ENCODE peak calls at places on chromosomes 12 and 14, in six cellular contexts. One of them, this sample, is unnamed. For H3K9me3, the result is how much of the 10 kb centered on the place peaks cover.

GRCh38 chr14:23364604-23365352 is at the start of gene EFS:
- DNase-seq in GM12878: no peak
- DNase-seq in CD4-positive, CD25-positive, alpha-beta regulatory T cell: no peak
- DNase-seq in tibial nerve: no peak
- DNase-seq in cardiac muscle cell: no peak
- DNase-seq in upper lobe of right lung: no peak
- DNase-seq in this sample: no peak

GRCh38 chr12:121038861-121039654 is at the start of gene OASL:
- DNase-seq in GM12878: peak
- DNase-seq in CD4-positive, CD25-positive, alpha-beta regulatory T cell: peak
- DNase-seq in tibial nerve: peak
- DNase-seq in cardiac muscle cell: no peak
- DNase-seq in upper lobe of right lung: peak
- DNase-seq in this sample: peak

GRCh38 chr12:13941258-13942249 is 39.8 kb downstream of the GRIN2B start:
- DNase-seq in GM12878: no peak
- DNase-seq in CD4-positive, CD25-positive, alpha-beta regulatory T cell: peak
- DNase-seq in tibial nerve: peak
- DNase-seq in cardiac muscle cell: peak
- DNase-seq in upper lobe of right lung: no peak
- DNase-seq in this sample: no peak

GRCh38 chr14:80269338-80269935 is 58.1 kb upstream of the DIO2 start:
- DNase-seq in GM12878: no peak
- DNase-seq in CD4-positive, CD25-positive, alpha-beta regulatory T cell: no peak
- DNase-seq in tibial nerve: no peak
- DNase-seq in cardiac muscle cell: no peak
- DNase-seq in upper lobe of right lung: no peak
- DNase-seq in this sample: no peak

GRCh38 chr12:116675339-116676107 is 62.3 kb downstream of the SPRING1 start:
- DNase-seq in GM12878: no peak
- DNase-seq in CD4-positive, CD25-positive, alpha-beta regulatory T cell: no peak
- DNase-seq in tibial nerve: no peak
- DNase-seq in cardiac muscle cell: no peak
- DNase-seq in upper lobe of right lung: peak
- DNase-seq in this sample: no peak

GRCh38 chr12:57726151-57726883 is 12.2 kb downstream of the AGAP2 start:
- DNase-seq in GM12878: no peak
- DNase-seq in CD4-positive, CD25-positive, alpha-beta regulatory T cell: no peak
- DNase-seq in tibial nerve: no peak
- DNase-seq in cardiac muscle cell: peak
- DNase-seq in upper lobe of right lung: peak
- DNase-seq in this sample: no peak

GRCh38 chr12:38289396-38289795 is 27.2 kb upstream of the ALG10B start:
- DNase-seq in GM12878: no peak
- DNase-seq in CD4-positive, CD25-positive, alpha-beta regulatory T cell: no peak
- DNase-seq in tibial nerve: no peak
- DNase-seq in cardiac muscle cell: no peak
- DNase-seq in upper lobe of right lung: no peak
- DNase-seq in this sample: no peak

GRCh38 chr12:68158427-68158826 is 1.1 kb downstream of the IFNG start:
- DNase-seq in GM12878: no peak
- DNase-seq in CD4-positive, CD25-positive, alpha-beta regulatory T cell: peak
- DNase-seq in tibial nerve: no peak
- DNase-seq in cardiac muscle cell: peak
- DNase-seq in upper lobe of right lung: no peak
- DNase-seq in this sample: no peak

GRCh38 chr12:30862486-30862885 is 64.1 kb upstream of the TSPAN11 start:
- DNase-seq in GM12878: no peak
- DNase-seq in CD4-positive, CD25-positive, alpha-beta regulatory T cell: no peak
- DNase-seq in tibial nerve: no peak
- DNase-seq in cardiac muscle cell: peak
- DNase-seq in upper lobe of right lung: no peak
- DNase-seq in this sample: no peak

GRCh38 chr12:80776706-80777105 is 60.0 kb downstream of the MYF5 start:
- DNase-seq in GM12878: no peak
- DNase-seq in CD4-positive, CD25-positive, alpha-beta regulatory T cell: no peak
- DNase-seq in tibial nerve: no peak
- DNase-seq in cardiac muscle cell: no peak
- DNase-seq in upper lobe of right lung: no peak
- DNase-seq in this sample: no peak

DNA sequence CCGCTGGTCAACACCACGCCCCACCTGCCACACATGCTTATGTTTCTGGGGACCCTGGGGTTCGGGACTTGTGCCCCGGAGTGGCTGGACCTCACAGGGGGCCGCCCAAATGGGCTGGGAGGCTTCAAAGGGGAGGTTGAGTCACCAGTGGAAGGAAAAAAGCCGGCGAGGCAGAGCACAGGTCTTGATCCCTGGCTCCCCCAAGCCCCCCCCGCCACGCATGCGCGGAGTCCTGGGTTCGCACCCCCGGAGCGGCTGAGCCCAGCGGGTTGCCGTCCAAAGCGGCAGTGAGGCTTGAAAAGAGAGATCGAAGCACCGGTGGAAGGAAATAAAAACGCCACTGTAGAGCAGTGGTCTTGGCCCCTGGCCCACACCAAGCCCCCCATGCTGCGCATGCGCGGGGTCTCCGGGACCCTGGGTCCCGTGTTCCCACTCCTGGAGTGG is 313.5 kb downstream of the ALG10 start:
- DNase-seq in GM12878: no peak
- DNase-seq in CD4-positive, CD25-positive, alpha-beta regulatory T cell: no peak
- DNase-seq in tibial nerve: no peak
- DNase-seq in cardiac muscle cell: no peak
- DNase-seq in upper lobe of right lung: no peak
- DNase-seq in this sample: no peak
- H3K9me3 ChIP-seq in GM12878: under half
- H3K9me3 ChIP-seq in CD4-positive, CD25-positive, alpha-beta regulatory T cell: half or more
- H3K9me3 ChIP-seq in tibial nerve: under half
- H3K9me3 ChIP-seq in cardiac muscle cell: under half
- H3K9me3 ChIP-seq in upper lobe of right lung: under half
- H3K9me3 ChIP-seq in this sample: under half

DNA sequence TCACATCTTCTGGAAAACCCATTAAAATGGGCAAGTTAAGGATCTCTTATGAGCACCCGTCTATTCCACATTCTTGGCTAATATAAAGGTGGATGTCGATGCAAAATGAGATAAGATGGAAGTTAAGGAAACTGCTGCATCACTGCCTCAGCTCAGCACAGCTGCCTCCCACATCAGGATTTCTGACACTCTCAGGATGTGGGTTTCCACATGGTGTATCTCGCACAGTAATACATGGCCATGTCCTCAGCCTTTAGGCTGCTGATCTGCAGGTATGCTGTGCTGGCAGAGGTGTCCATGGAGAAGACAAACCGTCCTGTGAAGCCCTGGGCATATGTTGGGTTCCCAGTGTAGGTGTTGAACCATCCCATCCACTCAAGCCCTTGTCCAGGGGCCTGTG is 1348.0 kb downstream of the TMEM121 start:
- DNase-seq in GM12878: no peak
- DNase-seq in CD4-positive, CD25-positive, alpha-beta regulatory T cell: no peak
- DNase-seq in tibial nerve: no peak
- DNase-seq in cardiac muscle cell: no peak
- DNase-seq in upper lobe of right lung: no peak
- DNase-seq in this sample: no peak
- H3K9me3 ChIP-seq in GM12878: under half
- H3K9me3 ChIP-seq in CD4-positive, CD25-positive, alpha-beta regulatory T cell: under half
- H3K9me3 ChIP-seq in tibial nerve: under half
- H3K9me3 ChIP-seq in cardiac muscle cell: under half
- H3K9me3 ChIP-seq in upper lobe of right lung: under half
- H3K9me3 ChIP-seq in this sample: under half

GRCh38 chr12:34601689-34602088 is 579.4 kb downstream of the ALG10 start:
- DNase-seq in GM12878: no peak
- DNase-seq in CD4-positive, CD25-positive, alpha-beta regulatory T cell: no peak
- DNase-seq in tibial nerve: no peak
- DNase-seq in cardiac muscle cell: no peak
- DNase-seq in upper lobe of right lung: peak
- DNase-seq in this sample: no peak
- H3K9me3 ChIP-seq in GM12878: under half
- H3K9me3 ChIP-seq in CD4-positive, CD25-positive, alpha-beta regulatory T cell: half or more
- H3K9me3 ChIP-seq in tibial nerve: under half
- H3K9me3 ChIP-seq in cardiac muscle cell: under half
- H3K9me3 ChIP-seq in upper lobe of right lung: under half
- H3K9me3 ChIP-seq in this sample: under half

GRCh38 chr14:31781578-31781977 is 220.4 kb downstream of the NUBPL start:
- DNase-seq in GM12878: no peak
- DNase-seq in CD4-positive, CD25-positive, alpha-beta regulatory T cell: peak
- DNase-seq in tibial nerve: no peak
- DNase-seq in cardiac muscle cell: no peak
- DNase-seq in upper lobe of right lung: no peak
- DNase-seq in this sample: no peak

GRCh38 chr14:31785574-31785973 is 224.4 kb downstream of the NUBPL start:
- DNase-seq in GM12878: no peak
- DNase-seq in CD4-positive, CD25-positive, alpha-beta regulatory T cell: no peak
- DNase-seq in tibial nerve: no peak
- DNase-seq in cardiac muscle cell: no peak
- DNase-seq in upper lobe of right lung: no peak
- DNase-seq in this sample: no peak

GRCh38 chr14:31788340-31788739 is 227.1 kb downstream of the NUBPL start:
- DNase-seq in GM12878: no peak
- DNase-seq in CD4-positive, CD25-positive, alpha-beta regulatory T cell: no peak
- DNase-seq in tibial nerve: no peak
- DNase-seq in cardiac muscle cell: no peak
- DNase-seq in upper lobe of right lung: no peak
- DNase-seq in this sample: no peak

GRCh38 chr14:31792726-31793125 is 231.5 kb downstream of the NUBPL start:
- DNase-seq in GM12878: no peak
- DNase-seq in CD4-positive, CD25-positive, alpha-beta regulatory T cell: no peak
- DNase-seq in tibial nerve: no peak
- DNase-seq in cardiac muscle cell: no peak
- DNase-seq in upper lobe of right lung: no peak
- DNase-seq in this sample: no peak

DNA sequence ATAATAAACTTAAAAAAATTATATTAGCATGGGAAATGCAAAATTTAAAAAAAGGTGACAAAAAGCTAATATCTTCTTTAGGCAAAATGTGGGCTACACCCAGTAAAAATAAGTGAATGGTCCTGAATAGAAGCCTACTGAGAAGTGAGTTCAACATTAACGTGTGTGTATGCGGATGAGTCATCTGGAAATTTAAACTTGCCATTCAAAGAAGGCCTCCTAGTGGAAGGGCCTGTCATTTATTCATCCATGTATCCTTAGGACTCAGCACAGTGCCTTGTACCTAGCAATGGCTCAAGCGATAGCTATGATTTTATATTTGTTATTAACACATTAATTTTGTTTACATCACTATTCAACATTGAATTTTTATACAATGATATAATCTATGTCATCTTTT is 226.2 kb downstream of the NUBPL start:
- DNase-seq in GM12878: no peak
- DNase-seq in CD4-positive, CD25-positive, alpha-beta regulatory T cell: no peak
- DNase-seq in tibial nerve: no peak
- DNase-seq in cardiac muscle cell: no peak
- DNase-seq in upper lobe of right lung: no peak
- DNase-seq in this sample: no peak
- H3K9me3 ChIP-seq in GM12878: under half
- H3K9me3 ChIP-seq in CD4-positive, CD25-positive, alpha-beta regulatory T cell: under half
- H3K9me3 ChIP-seq in tibial nerve: under half
- H3K9me3 ChIP-seq in cardiac muscle cell: under half
- H3K9me3 ChIP-seq in upper lobe of right lung: under half
- H3K9me3 ChIP-seq in this sample: under half

DNA sequence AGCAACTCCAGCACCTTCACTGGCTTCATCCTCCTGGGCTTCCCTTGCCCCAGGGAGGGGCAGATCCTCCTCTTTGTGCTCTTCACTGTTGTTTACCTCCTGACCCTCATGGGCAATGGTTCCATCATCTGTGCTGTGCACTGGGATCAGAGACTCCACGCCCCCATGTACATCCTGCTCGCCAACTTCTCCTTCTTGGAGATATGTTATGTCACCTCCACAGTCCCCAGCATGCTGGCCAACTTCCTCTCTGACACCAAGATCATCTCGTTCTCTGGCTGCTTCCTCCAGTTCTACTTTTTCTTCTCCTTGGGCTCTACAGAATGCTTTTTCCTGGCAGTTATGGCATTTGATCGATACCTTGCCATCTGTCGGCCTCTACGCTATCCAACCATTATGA is 6.8 kb downstream of the OR11G2 start:
- DNase-seq in GM12878: no peak
- DNase-seq in CD4-positive, CD25-positive, alpha-beta regulatory T cell: no peak
- DNase-seq in tibial nerve: no peak
- DNase-seq in cardiac muscle cell: no peak
- DNase-seq in upper lobe of right lung: peak
- DNase-seq in this sample: no peak
- H3K9me3 ChIP-seq in GM12878: under half
- H3K9me3 ChIP-seq in CD4-positive, CD25-positive, alpha-beta regulatory T cell: under half
- H3K9me3 ChIP-seq in tibial nerve: under half
- H3K9me3 ChIP-seq in cardiac muscle cell: under half
- H3K9me3 ChIP-seq in upper lobe of right lung: under half
- H3K9me3 ChIP-seq in this sample: under half